ENCODE peak calls at places on chromosomes 13 and 19, in four cellular contexts. F is K562, J is GM12892, H is HepG2. W is an unnamed sample.

GRCh38 chr13:48184260-48184659 is 48.7 kb upstream of the ITM2B start:
- DNase-seq in F (no peak), J (no peak), H (no peak), W (no peak)

GRCh38 chr13:105638446-105638845 is 897.0 kb downstream of the EFNB2 start:
- DNase-seq in F (no peak), J (no peak), H (no peak), W (no peak)

GRCh38 chr13:72864142-72865035 is 82.5 kb downstream of the PIBF1 start:
- DNase-seq in F (no peak), J (no peak), H (no peak), W (no peak)

GRCh38 chr19:48859711-48860572 is 8.5 kb downstream of the PLEKHA4 start:
- DNase-seq in F (peak; percentile 99), J (no peak), H (no peak), W (peak; percentile 78)

GRCh38 chr13:26538363-26539317 is 18.8 kb upstream of the WASF3 start:
- DNase-seq in F (no peak), J (no peak), H (no peak), W (no peak)

GRCh38 chr13:47598340-47598911 is 402.6 kb downstream of the SUCLA2 start:
- DNase-seq in F (no peak), J (no peak), H (no peak), W (no peak)

GRCh38 chr19:33233056-33233873 is 7.6 kb upstream of the SLC7A10 start:
- DNase-seq in F (no peak), J (no peak), H (no peak), W (no peak)

GRCh38 chr19:6551607-6552450 is 21.0 kb downstream of the TNFSF9 start:
- DNase-seq in F (peak; percentile 86), J (peak; percentile 90), H (peak; percentile 45), W (peak; percentile 86)

GRCh38 chr19:40588110-40588854 is 11.6 kb downstream of the SHKBP1 start:
- DNase-seq in F (no peak), J (no peak), H (no peak), W (no peak)

GRCh38 chr13:92221916-92222315 is 823.5 kb downstream of the GPC5 start:
- DNase-seq in F (no peak), J (no peak), H (no peak), W (no peak)

GRCh38 chr19:45177817-45178261 is at the start of gene TRAPPC6A:
- DNase-seq in F (no peak), J (no peak), H (no peak), W (no peak)

GRCh38 chr19:49881672-49882394 is 4.3 kb downstream of the TBC1D17 start:
- DNase-seq in F (peak; percentile 78), J (no peak), H (no peak), W (no peak)

GRCh38 chr19:14147797-14148605 is 11.6 kb upstream of the ASF1B start:
- DNase-seq in F (peak; percentile 81), J (peak; percentile 65), H (peak; percentile 39), W (peak; percentile 71)

GRCh38 chr19:2072757-2073551 is 21.9 kb upstream of the MKNK2 start:
- DNase-seq in F (no peak), J (no peak), H (no peak), W (no peak)

GRCh38 chr19:48997972-48998371 is 4.3 kb downstream of the RUVBL2 start:
- DNase-seq in F (peak; percentile 72), J (no peak), H (peak; percentile 73), W (no peak)

GRCh38 chr19:35292986-35293732 is 1.2 kb downstream of the MAG start:
- DNase-seq in F (no peak), J (no peak), H (no peak), W (no peak)

GRCh38 chr19:38287604-38288003 is 16.4 kb upstream of the C19orf33 start:
- DNase-seq in F (no peak), J (no peak), H (no peak), W (no peak)

GRCh38 chr19:2038284-2039081 is 12.6 kb downstream of the MKNK2 start:
- DNase-seq in F (no peak), J (no peak), H (no peak), W (no peak)

GRCh38 chr19:19224852-19225494 is 13.2 kb downstream of the NCAN start:
- DNase-seq in F (peak; percentile 97), J (peak; percentile 90), H (peak; percentile 78), W (peak; percentile 94)

GRCh38 chr19:7877249-7877836 is 3.2 kb upstream of the PRR36 start:
- DNase-seq in F (no peak), J (no peak), H (no peak), W (no peak)

GRCh38 chr13:28637714-28638355 is 21.1 kb upstream of the POMP start:
- DNase-seq in F (no peak), J (no peak), H (peak; percentile 59), W (no peak)

GRCh38 chr19:45404557-45405434 is at the start of gene PPP1R13L:
- DNase-seq in F (peak; percentile 76), J (peak; percentile 59), H (peak; percentile 76), W (no peak)

GRCh38 chr13:66446413-66446812 is 783.7 kb downstream of the PCDH9 start:
- DNase-seq in F (no peak), J (no peak), H (no peak), W (no peak)

GRCh38 chr19:10292206-10292788 is 2.5 kb downstream of the ICAM5 start:
- DNase-seq in F (peak; percentile 86), J (peak; percentile 76), H (peak; percentile 27), W (no peak)

GRCh38 chr13:99417821-99418662 is 83.2 kb upstream of the TM9SF2 start:
- DNase-seq in F (no peak), J (no peak), H (no peak), W (no peak)

GRCh38 chr19:29771708-29772415 is 39.9 kb upstream of the CCNE1 start:
- DNase-seq in F (peak; percentile 78), J (peak; percentile 47), H (peak; percentile 41), W (no peak)

GRCh38 chr13:63643543-63643942 is 2227.9 kb upstream of the PCDH20 start:
- DNase-seq in F (no peak), J (no peak), H (no peak), W (no peak)

GRCh38 chr13:33058816-33059215 is 42.6 kb downstream of the KL start:
- DNase-seq in F (no peak), J (no peak), H (no peak), W (no peak)
- TF ChIP-seq TAF1 in F (no peak), J (no peak), H (no peak), W (no peak)

GRCh38 chr19:39401549-39402416 is 4.9 kb upstream of the ZFP36 start:
- DNase-seq in F (no peak), J (no peak), H (peak; percentile 96), W (no peak)
- TF ChIP-seq POLR2A in F (no peak), J (no peak), H (peak; percentile 97), W (no peak)

DNA sequence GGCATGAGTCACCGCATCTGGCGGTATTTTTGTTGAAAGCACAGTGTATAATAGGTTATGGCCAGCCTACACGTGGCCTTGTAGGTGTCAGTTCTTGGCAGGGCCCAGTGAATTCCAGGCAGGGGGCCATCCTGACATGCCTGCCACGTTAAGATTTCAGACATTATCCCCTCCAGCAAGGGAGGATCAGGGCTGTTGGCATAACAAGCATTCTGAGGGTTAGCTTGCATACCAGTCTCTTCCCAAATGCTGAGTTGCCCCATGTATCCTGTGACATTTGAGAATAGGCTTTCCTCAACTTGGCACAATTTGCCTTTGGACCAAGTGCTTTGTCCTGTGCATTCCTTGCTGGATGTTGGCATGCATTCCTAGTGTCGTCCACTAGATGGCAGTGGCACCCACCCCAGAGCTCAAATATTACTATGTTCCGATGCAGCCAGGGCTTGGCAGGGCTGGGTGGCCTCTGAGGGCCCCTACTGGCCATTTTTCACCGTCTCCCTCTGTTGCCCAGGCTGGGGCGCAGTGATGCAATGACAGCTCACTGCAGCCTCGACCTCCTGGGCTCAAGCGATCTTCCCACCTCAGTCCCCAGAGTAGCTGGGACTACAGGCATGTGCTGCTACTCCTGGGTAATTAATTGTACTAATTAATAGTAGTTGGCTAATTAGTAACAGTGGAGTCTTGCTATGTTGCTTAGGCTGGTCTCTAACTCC is 31.2 kb downstream of the NLRP12 start:
- DNase-seq in F (peak; percentile 91), J (peak; percentile 51), H (peak; percentile 88), W (peak; percentile 66)
- TF ChIP-seq POLR2AphosphoS5 in F (no peak), J (no peak), H (no peak), W (no peak)

DNA sequence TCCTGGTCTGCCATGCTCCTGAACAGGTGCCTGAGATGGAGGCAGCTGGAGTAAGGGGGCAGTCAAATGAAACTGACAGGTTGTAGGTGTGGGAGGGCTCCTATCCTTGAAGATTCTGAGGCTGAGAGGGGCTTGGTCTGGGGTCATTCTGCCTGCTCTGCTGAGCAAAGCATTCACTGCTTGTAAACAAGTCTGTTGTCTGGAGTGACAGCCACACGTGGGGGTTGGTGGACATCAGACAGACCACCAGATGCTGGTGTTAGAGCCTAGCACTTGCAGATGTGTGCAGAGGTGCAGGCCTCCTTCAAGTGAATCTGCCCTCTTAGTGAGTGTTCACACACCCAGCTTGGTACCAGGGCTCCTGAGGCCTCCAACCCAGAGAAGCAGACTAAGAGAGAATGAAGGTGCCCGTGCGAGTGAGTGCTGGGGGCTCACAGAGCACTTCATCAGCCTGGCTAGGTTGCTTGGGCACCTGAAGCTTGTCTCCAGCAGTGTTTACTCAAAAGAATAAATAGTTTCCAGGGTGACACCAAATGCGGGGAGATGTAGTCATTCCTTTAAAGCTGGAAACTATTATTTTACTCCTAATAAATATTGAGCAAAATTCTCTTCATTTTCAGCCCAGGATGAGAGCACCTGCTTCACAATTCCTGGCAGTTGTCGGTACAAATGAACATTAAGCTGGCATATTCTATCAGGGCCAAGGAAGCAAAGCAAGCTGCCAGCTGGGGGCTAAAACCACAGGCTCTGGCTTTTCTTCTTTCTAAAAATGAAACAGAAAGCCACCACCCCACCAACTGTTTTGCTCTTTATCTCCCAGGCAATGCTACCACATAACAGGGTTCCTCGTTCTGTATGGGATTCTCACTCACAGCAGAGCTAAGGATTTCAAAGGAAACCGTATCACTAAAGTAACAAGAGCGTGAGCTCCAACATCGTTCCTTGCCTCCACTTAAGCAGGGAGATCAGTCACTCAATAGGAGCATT is 82.3 kb downstream of the RNASEH2B start:
- DNase-seq in F (no peak), J (peak; percentile 20), H (no peak), W (peak; percentile 26)
- TF ChIP-seq TAF1 in F (no peak), J (no peak), H (no peak), W (no peak)

DNA sequence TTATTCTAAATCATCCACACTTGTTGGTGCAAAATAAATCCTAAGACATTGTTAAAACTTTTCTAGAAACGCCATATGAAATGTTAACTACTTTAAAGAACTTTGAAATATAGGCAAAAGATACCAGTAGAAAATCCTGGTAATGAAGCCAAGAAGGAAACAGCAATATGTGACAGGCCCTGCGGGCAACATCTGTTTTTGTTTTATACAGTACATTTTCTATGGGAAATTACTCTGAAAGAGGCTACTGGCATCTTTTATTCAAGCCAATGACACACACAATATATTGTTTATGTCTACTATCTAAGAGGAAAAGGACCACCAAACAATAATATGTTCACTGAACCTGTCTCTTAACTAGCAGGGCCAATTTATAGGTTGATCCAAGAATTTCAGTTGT is 829.7 kb downstream of the PCDH17 start:
- DNase-seq in F (no peak), J (no peak), H (no peak), W (no peak)
- TF ChIP-seq POLR2A in F (no peak), J (no peak), H (no peak), W (no peak)